ENCODE peak calls at places on chromosome 18, in six cellular contexts. B is LHCN-M2; O is transverse colon; E is frontal cortex; A is HFF-Myc; H is CD4-positive, alpha-beta memory T cell. S is an unnamed sample.

GRCh38 chr18:58578835-58579560 is 49.9 kb downstream of the ALPK2 start:
- DNase-seq in O (no peak), A (no peak), E (no peak), B (peak; percentile 93), H (no peak), S (peak; percentile 69)

GRCh38 chr18:53426656-53427055 is 797.8 kb downstream of the MBD2 start:
- DNase-seq in A (no peak), E (no peak), B (no peak), H (no peak), O (no peak), S (no peak)

GRCh38 chr18:13849791-13850190 is 25.8 kb downstream of the MC5R start:
- DNase-seq in B (no peak), E (no peak), O (no peak), A (no peak), H (no peak), S (no peak)

GRCh38 chr18:50528806-50529205 is 31.1 kb upstream of the MAPK4 start:
- DNase-seq in A (no peak), O (no peak), E (no peak), B (no peak), H (no peak), S (no peak)

GRCh38 chr18:24602156-24602555 is 141.7 kb downstream of the HRH4 start:
- DNase-seq in E (no peak), O (no peak), B (no peak), A (no peak), H (no peak), S (no peak)

GRCh38 chr18:7633171-7633570 is 66.1 kb downstream of the PTPRM start:
- DNase-seq in H (no peak), E (no peak), B (no peak), A (no peak), O (no peak), S (no peak)

GRCh38 chr18:24584205-24584604 is 123.8 kb downstream of the HRH4 start:
- DNase-seq in O (no peak), E (no peak), B (no peak), H (no peak), A (no peak), S (no peak)

GRCh38 chr18:13381907-13382682 is 163.5 kb downstream of the LDLRAD4 start:
- DNase-seq in E (peak; percentile 68), H (peak; percentile 77), A (peak; percentile 38), O (peak; percentile 66), B (no peak), S (peak; percentile 41)

GRCh38 chr18:28961669-28962228 is 784.8 kb upstream of the CDH2 start:
- DNase-seq in H (no peak), O (no peak), A (peak; percentile 2), E (no peak), B (peak; percentile 20), S (peak; percentile 12)

GRCh38 chr18:67589325-67589724 is 72.8 kb upstream of the DSEL start:
- DNase-seq in A (no peak), O (no peak), E (no peak), H (no peak), B (no peak), S (no peak)

GRCh38 chr18:3704556-3705162 is 254.7 kb downstream of the TGIF1 start:
- DNase-seq in H (no peak), E (no peak), A (no peak), O (no peak), B (no peak), S (no peak)

GRCh38 chr18:77016936-77017335 is 115.6 kb downstream of the MBP start:
- DNase-seq in E (peak; percentile 60), B (no peak), O (no peak), A (no peak), H (no peak), S (no peak)

GRCh38 chr18:73880387-73880786 is 267.2 kb downstream of the FBXO15 start:
- DNase-seq in H (no peak), A (peak; percentile 25), B (no peak), E (no peak), O (no peak), S (no peak)

GRCh38 chr18:6376433-6377229 is 38.1 kb downstream of the L3MBTL4 start:
- DNase-seq in E (no peak), B (no peak), A (no peak), H (no peak), O (no peak), S (no peak)

GRCh38 chr18:74590606-74591005 is 7.1 kb upstream of the ZNF407 start:
- DNase-seq in B (no peak), O (no peak), E (no peak), H (no peak), A (no peak), S (no peak)

GRCh38 chr18:11040823-11041712 is 108.3 kb downstream of the PIEZO2 start:
- DNase-seq in E (peak; percentile 42), A (peak; percentile 14), H (no peak), O (peak; percentile 26), B (peak; percentile 73), S (peak; percentile 9)

GRCh38 chr18:46211816-46212215 is 107.6 kb downstream of the HAUS1 start:
- DNase-seq in O (no peak), A (no peak), B (peak; percentile 21), H (no peak), E (no peak), S (no peak)

GRCh38 chr18:25099838-25100393 is 252.1 kb downstream of the ZNF521 start:
- DNase-seq in E (no peak), A (no peak), H (no peak), B (peak; percentile 34), O (no peak), S (no peak)

GRCh38 chr18:76581261-76581660 is 86.2 kb upstream of the ZNF516 start:
- DNase-seq in H (no peak), O (no peak), B (no peak), E (no peak), A (no peak), S (no peak)

GRCh38 chr18:59267511-59268126 is 5.6 kb downstream of the RAX start:
- DNase-seq in H (no peak), E (no peak), O (no peak), B (no peak), A (no peak), S (no peak)

GRCh38 chr18:2103299-2103698 is 468.0 kb downstream of the METTL4 start:
- DNase-seq in A (no peak), H (no peak), B (no peak), E (no peak), O (no peak), S (no peak)

GRCh38 chr18:48838921-48839818 is 111.6 kb downstream of the SMAD7 start:
- DNase-seq in E (no peak), O (no peak), B (peak; percentile 65), H (no peak), A (peak; percentile 62), S (peak; percentile 31)

GRCh38 chr18:46419391-46420141 is 237.5 kb downstream of the LOXHD1 start:
- DNase-seq in A (no peak), H (no peak), O (no peak), E (no peak), B (no peak), S (no peak)

GRCh38 chr18:76281565-76281964 is 213.5 kb downstream of the ZNF516 start:
- DNase-seq in B (no peak), E (no peak), O (no peak), H (no peak), A (no peak), S (no peak)

GRCh38 chr18:52670903-52671302 is 330.9 kb downstream of the DCC start:
- DNase-seq in A (no peak), B (no peak), H (no peak), O (no peak), E (no peak), S (no peak)

GRCh38 chr18:45164551-45164950 is 450.7 kb upstream of the SLC14A2 start:
- DNase-seq in O (no peak), B (peak; percentile 21), E (no peak), A (no peak), H (no peak), S (peak; percentile 60)